ENCODE peak calls at places on chromosomes 1 and 21, in seven cellular contexts. U, P, L, S, R, Y and G are unnamed samples.

GRCh38 chr21:36323032-36323431 is 3.0 kb downstream of the MORC3 start:
- DNase-seq in L (no peak), S (no peak), Y (no peak), R (no peak), P (no peak), U (no peak), G (no peak)

GRCh38 chr1:35539073-35539823 is 18.0 kb downstream of the KIAA0319L start:
- DNase-seq in L (no peak), U (no peak), S (no peak), R (no peak), Y (no peak), P (no peak), G (no peak)

GRCh38 chr1:203913045-203913444 is 51.6 kb downstream of the SNRPE start:
- DNase-seq in R (no peak), L (no peak), P (no peak), S (no peak), U (no peak), Y (no peak), G (no peak)

GRCh38 chr21:25999935-26000582 is 170.5 kb downstream of the APP start:
- DNase-seq in L (no peak), U (no peak), Y (no peak), S (no peak), R (no peak), P (no peak), G (no peak)

GRCh38 chr21:38984568-38984967 is 178.8 kb downstream of the ETS2 start:
- DNase-seq in L (no peak), P (no peak), U (no peak), R (no peak), Y (no peak), S (no peak), G (no peak)

GRCh38 chr1:157457279-157457678 is 95.0 kb downstream of the FCRL5 start:
- DNase-seq in U (no peak), Y (no peak), S (no peak), L (no peak), P (no peak), R (no peak), G (no peak)

GRCh38 chr1:16607433-16607851 is 5.9 kb downstream of the NBPF1 start:
- DNase-seq in S (peak), P (peak), L (peak), Y (no peak), U (no peak), R (no peak), G (no peak)

GRCh38 chr1:36781098-36781497 is 253.2 kb downstream of the GRIK3 start:
- DNase-seq in L (no peak), Y (no peak), U (no peak), R (no peak), S (no peak), P (peak), G (no peak)

GRCh38 chr1:66134004-66134403 is 341.3 kb downstream of the PDE4B start:
- DNase-seq in P (no peak), U (no peak), Y (no peak), S (no peak), L (no peak), R (no peak), G (no peak)

GRCh38 chr1:18351735-18352134 is 129.0 kb upstream of the KLHDC7A start:
- DNase-seq in S (no peak), Y (no peak), R (no peak), U (no peak), P (no peak), L (no peak), G (no peak)

GRCh38 chr1:92184632-92185031 is 33.1 kb upstream of the C1orf146 start:
- DNase-seq in P (no peak), U (no peak), L (no peak), S (no peak), Y (no peak), R (no peak), G (no peak)

GRCh38 chr1:19690342-19690741 is 25.7 kb downstream of the HTR6 start:
- DNase-seq in Y (no peak), S (no peak), L (no peak), R (no peak), P (no peak), U (no peak), G (no peak)

GRCh38 chr1:157505481-157506272 is 46.6 kb downstream of the FCRL5 start:
- DNase-seq in R (no peak), U (no peak), S (peak), P (no peak), Y (peak), L (no peak), G (peak)

GRCh38 chr1:236114076-236114747 is 28.1 kb upstream of the GPR137B start:
- DNase-seq in P (no peak), L (peak), U (no peak), R (no peak), S (no peak), Y (no peak), G (no peak)

GRCh38 chr1:206122686-206123085 is 5.5 kb upstream of the AVPR1B start:
- DNase-seq in L (no peak), R (no peak), S (no peak), U (no peak), Y (no peak), P (no peak), G (no peak)

GRCh38 chr1:156652131-156652991 is 10.4 kb downstream of the BCAN start:
- DNase-seq in Y (no peak), L (no peak), S (no peak), P (no peak), U (no peak), R (no peak), G (no peak)

GRCh38 chr1:18527921-18528320 is 47.2 kb downstream of the KLHDC7A start:
- DNase-seq in Y (no peak), U (no peak), L (no peak), P (no peak), S (no peak), R (no peak), G (no peak)

GRCh38 chr1:224182057-224182865 is 779 bp upstream of the DEGS1 start:
- DNase-seq in U (no peak), P (no peak), L (no peak), Y (no peak), S (no peak), R (no peak), G (no peak)

GRCh38 chr1:190484045-190484444 is 6.4 kb upstream of the BRINP3 start:
- DNase-seq in S (no peak), R (no peak), U (no peak), Y (no peak), P (no peak), L (no peak), G (no peak)

GRCh38 chr1:54861070-54861761 is 25.8 kb downstream of the DHCR24 start:
- DNase-seq in L (peak), R (no peak), S (no peak), P (no peak), U (no peak), Y (no peak), G (no peak)

GRCh38 chr1:43493661-43494450 is 36.8 kb upstream of the PTPRF start:
- DNase-seq in Y (no peak), R (no peak), P (no peak), S (no peak), L (no peak), U (no peak), G (peak)

GRCh38 chr1:178633068-178633467 is 92.0 kb upstream of the RALGPS2 start:
- DNase-seq in L (no peak), S (no peak), Y (no peak), U (no peak), R (no peak), P (no peak), G (no peak)

GRCh38 chr1:228098323-228098931 is 4.7 kb downstream of the C1orf35 start:
- DNase-seq in Y (no peak), L (no peak), P (no peak), R (no peak), U (no peak), S (no peak), G (no peak)

GRCh38 chr1:9058465-9058864 is 11.0 kb downstream of the SLC2A5 start:
- DNase-seq in P (no peak), Y (no peak), L (no peak), R (no peak), U (no peak), S (no peak), G (no peak)

GRCh38 chr1:181765627-181766026 is 282.3 kb downstream of the CACNA1E start:
- DNase-seq in P (no peak), R (no peak), S (no peak), Y (no peak), L (no peak), U (no peak), G (no peak)

GRCh38 chr1:179786815-179787736 is 44.0 kb downstream of the FAM163A start:
- DNase-seq in P (no peak), Y (no peak), R (no peak), U (no peak), S (no peak), L (no peak), G (no peak)

GRCh38 chr1:9009438-9010366 is 16.5 kb downstream of the SLC2A7 start:
- DNase-seq in L (no peak), R (no peak), S (no peak), P (no peak), U (no peak), Y (no peak), G (no peak)

GRCh38 chr1:231793893-231794292 is 167.3 kb downstream of the DISC1 start:
- DNase-seq in S (no peak), Y (no peak), L (no peak), P (no peak), R (no peak), U (no peak), G (no peak)

GRCh38 chr1:46431695-46432094 is 37.6 kb downstream of the FAAH start:
- DNase-seq in Y (no peak), S (no peak), R (no peak), L (no peak), P (no peak), U (no peak), G (no peak)

GRCh38 chr1:46436844-46437243 is 42.7 kb downstream of the FAAH start:
- DNase-seq in S (no peak), R (no peak), L (no peak), Y (no peak), U (no peak), P (no peak), G (no peak)

GRCh38 chr1:46429436-46429835 is 35.3 kb downstream of the FAAH start:
- DNase-seq in S (no peak), R (no peak), U (no peak), Y (no peak), L (no peak), P (no peak), G (no peak)

GRCh38 chr1:46434358-46434757 is 40.2 kb downstream of the FAAH start:
- DNase-seq in L (no peak), U (no peak), R (no peak), P (no peak), S (no peak), Y (no peak), G (no peak)

DNA sequence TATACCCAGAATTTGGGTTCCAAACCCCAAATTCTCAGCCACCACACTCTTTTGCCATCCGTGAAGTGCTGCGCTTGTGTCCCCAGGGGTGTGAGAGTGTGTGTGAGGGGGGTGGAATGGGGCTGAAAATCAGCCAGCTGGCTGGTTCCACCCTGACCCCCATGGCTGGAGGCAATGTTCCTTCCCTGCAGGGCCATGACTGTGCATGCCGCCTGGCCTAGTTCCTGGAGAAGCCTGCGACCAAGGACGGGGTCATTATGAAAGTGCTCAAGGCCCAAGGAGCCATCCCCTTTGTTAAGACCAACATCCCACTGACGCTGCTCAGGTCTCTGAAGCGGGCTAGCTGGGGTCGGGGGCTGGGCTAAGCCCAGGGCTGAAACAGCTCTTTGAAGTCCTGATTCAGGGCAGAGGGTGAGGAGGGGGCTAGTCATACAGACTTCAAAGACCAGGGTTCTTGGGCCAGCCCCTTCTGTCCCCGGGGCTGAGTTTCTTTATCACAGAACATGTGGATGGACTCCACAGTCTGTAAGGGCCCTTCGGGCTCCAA is 38.7 kb downstream of the FAAH start:
- DNase-seq in L (no peak), U (no peak), Y (no peak), P (no peak), R (no peak), S (no peak), G (no peak)
- H3K27ac ChIP-seq in L (no peak), U (no peak), Y (no peak), P (no peak), R (no peak), S (no peak), G (no peak)

GRCh38 chr1:111202707-111203623 is 2.5 kb upstream of the DENND2D start:
- DNase-seq in L (no peak), U (no peak), R (no peak), Y (no peak), P (no peak), S (no peak), G (no peak)
- H3K4me3 ChIP-seq in L (no peak), U (peak), R (peak), Y (peak), P (peak), S (peak), G (no peak)

GRCh38 chr1:214292317-214292716 is 11.4 kb downstream of the SMYD2 start:
- DNase-seq in Y (no peak), L (no peak), S (no peak), P (no peak), R (no peak), U (no peak), G (no peak)

GRCh38 chr1:214295934-214296333 is 15.0 kb downstream of the SMYD2 start:
- DNase-seq in L (no peak), S (no peak), R (no peak), U (no peak), P (no peak), Y (no peak), G (no peak)

GRCh38 chr1:214296860-214297699 is 16.1 kb downstream of the SMYD2 start:
- DNase-seq in R (no peak), L (no peak), P (no peak), U (no peak), S (no peak), Y (no peak), G (no peak)
- H3K27ac ChIP-seq in R (no peak), L (no peak), P (no peak), U (no peak), S (no peak), Y (no peak), G (no peak)

DNA sequence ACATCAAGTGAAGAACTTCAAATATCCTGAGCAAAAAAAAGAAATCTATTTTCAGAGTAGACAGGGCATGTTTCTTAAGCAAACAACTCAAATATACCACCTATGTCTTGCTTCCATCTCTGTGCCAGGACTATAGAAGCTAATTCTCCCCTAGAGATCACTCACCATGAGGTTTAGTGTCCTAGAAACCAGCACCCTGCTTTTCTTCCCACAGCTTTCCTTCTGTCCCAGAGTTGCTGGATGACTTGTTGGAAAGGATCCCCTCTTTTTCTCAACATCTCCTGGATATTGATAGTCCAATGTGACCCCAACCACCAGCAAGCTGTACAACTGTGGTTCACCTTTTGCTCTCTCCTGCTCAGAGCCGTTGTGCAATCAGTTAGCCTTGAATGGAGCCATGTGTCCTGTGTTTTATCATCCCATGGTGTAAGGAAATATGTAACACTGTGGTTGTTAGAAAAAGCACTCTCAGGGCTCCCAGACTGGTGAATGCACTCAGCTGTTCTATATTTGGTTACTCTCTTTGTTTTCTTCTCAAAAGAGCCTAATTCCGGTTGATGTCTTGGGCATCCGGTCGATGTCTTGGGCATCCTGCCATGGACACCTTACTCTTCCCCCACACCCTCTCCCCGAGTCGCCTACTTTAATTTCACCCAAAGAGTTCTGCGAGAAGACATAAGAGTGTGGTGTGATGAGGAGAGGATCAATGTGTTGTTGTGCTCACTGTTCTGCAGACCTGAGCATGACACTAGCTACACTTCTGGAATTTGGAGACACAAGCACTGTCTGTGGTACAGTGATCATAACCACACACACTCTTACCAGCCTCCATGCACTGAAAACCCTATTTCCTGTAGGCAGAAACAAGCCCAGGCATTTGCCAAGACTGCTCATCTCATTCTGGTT is 1.7 kb downstream of the TNFSF4 start:
- DNase-seq in U (no peak), Y (no peak), P (no peak), L (no peak), S (no peak), R (peak), G (no peak)
- H3K4me3 ChIP-seq in U (no peak), Y (no peak), P (no peak), L (no peak), S (no peak), R (no peak), G (no peak)

GRCh38 chr1:147542549-147542857 is 1.2 kb downstream of the BCL9 start:
- DNase-seq in P (no peak), R (no peak), S (no peak), Y (no peak), L (no peak), U (no peak), G (no peak)
- H3K27ac ChIP-seq in P (peak), R (no peak), S (no peak), Y (peak), L (no peak), U (peak), G (no peak)

DNA sequence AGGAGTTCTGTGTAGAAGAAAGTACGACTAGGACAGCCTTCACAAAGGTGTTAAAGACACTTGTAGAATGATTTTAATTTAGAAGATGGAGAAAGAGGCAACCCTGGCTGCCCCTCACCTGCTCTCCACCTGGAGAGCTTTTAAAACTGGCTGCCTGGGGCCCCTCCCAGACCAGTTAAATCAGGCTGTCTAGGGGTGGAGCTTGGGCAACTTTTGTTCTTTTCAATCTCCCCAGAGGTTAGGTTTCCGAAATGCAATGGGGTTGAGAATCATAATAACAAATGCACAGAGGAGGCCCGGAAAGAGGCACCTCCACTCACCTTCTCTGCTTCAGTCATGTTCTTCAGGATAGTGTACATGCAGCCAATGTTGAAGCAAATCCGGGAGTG is 429 bp downstream of the NCF2 start:
- DNase-seq in L (no peak), U (no peak), Y (no peak), S (no peak), P (no peak), R (no peak), G (no peak)
- H3K4me3 ChIP-seq in L (no peak), U (peak), Y (no peak), S (peak), P (peak), R (peak), G (no peak)